ENCODE peak calls at places on chromosomes 3 and 15, in six cellular contexts. G is pancreas, P is left ventricle myocardium inferior, M is endothelial cell of umbilical vein, L is heart right ventricle, U is heart left ventricle. J is an unnamed sample. For H3K27me3 and H3K9me3, the result is how much of the 10 kb centered on the place peaks cover.

GRCh38 chr3:19717736-19718135 is 216.3 kb downstream of the EFHB start:
- DNase-seq in G (no peak), P (no peak), M (no peak), L (no peak), U (no peak), J (no peak)

GRCh38 chr3:152260026-152260425 is 8.7 kb upstream of the MBNL1 start:
- DNase-seq in G (no peak), P (no peak), M (no peak), L (no peak), U (no peak), J (no peak)

GRCh38 chr3:12369598-12369997 is 80.7 kb downstream of the PPARG start:
- DNase-seq in G (no peak), P (no peak), M (no peak), L (no peak), U (no peak), J (no peak)

GRCh38 chr15:77456746-77457618 is 36.3 kb downstream of the HMG20A start:
- DNase-seq in G (no peak), P (no peak), M (peak), L (no peak), U (no peak), J (no peak)

GRCh38 chr15:91224750-91225380 is 124.8 kb downstream of the SV2B start:
- DNase-seq in G (no peak), P (no peak), M (peak), L (no peak), U (no peak), J (peak)

GRCh38 chr15:71273731-71274447 is 158.6 kb downstream of the THSD4 start:
- DNase-seq in G (no peak), P (no peak), M (no peak), L (no peak), U (no peak), J (no peak)

GRCh38 chr3:141302364-141303141 is 65.8 kb upstream of the ZBTB38 start:
- DNase-seq in G (no peak), P (no peak), M (no peak), L (no peak), U (no peak), J (peak)

GRCh38 chr15:78711638-78712037 is 70.6 kb upstream of the CHRNB4 start:
- DNase-seq in G (no peak), P (no peak), M (no peak), L (no peak), U (no peak), J (no peak)

GRCh38 chr3:172641291-172641690 is 69.6 kb downstream of the NCEH1 start:
- DNase-seq in G (no peak), P (no peak), M (no peak), L (no peak), U (no peak), J (no peak)

GRCh38 chr3:24704496-24704895 is 209.8 kb upstream of the THRB start:
- DNase-seq in G (no peak), P (no peak), M (no peak), L (no peak), U (no peak), J (peak)

GRCh38 chr3:127170794-127171193 is 22.1 kb upstream of the PRR23E start:
- DNase-seq in G (no peak), P (no peak), M (no peak), L (no peak), U (no peak), J (peak)

GRCh38 chr3:61956236-61956635 is 394.9 kb downstream of the PTPRG start:
- DNase-seq in G (no peak), P (no peak), M (no peak), L (no peak), U (no peak), J (peak)

GRCh38 chr15:67832965-67833503 is 6.8 kb downstream of the RNU6-1 start:
- DNase-seq in G (no peak), P (no peak), M (no peak), L (no peak), U (no peak), J (no peak)

GRCh38 chr15:67834593-67835348 is 5.1 kb downstream of the RNU6-1 start:
- DNase-seq in G (no peak), P (no peak), M (no peak), L (no peak), U (no peak), J (no peak)

GRCh38 chr15:67834249-67834592 is 5.6 kb downstream of the RNU6-1 start:
- DNase-seq in G (no peak), P (no peak), M (no peak), L (no peak), U (no peak), J (no peak)

GRCh38 chr15:67832031-67832551 is 6.8 kb downstream of the SKOR1 start:
- DNase-seq in G (no peak), P (no peak), M (no peak), L (no peak), U (no peak), J (no peak)

GRCh38 chr15:67833504-67834248 is 6.2 kb downstream of the RNU6-1 start:
- DNase-seq in G (no peak), P (no peak), M (peak), L (no peak), U (no peak), J (no peak)
- TF ChIP-seq CTCF in G (peak), P (peak), M (peak), L (peak), U (peak), J (peak)

DNA sequence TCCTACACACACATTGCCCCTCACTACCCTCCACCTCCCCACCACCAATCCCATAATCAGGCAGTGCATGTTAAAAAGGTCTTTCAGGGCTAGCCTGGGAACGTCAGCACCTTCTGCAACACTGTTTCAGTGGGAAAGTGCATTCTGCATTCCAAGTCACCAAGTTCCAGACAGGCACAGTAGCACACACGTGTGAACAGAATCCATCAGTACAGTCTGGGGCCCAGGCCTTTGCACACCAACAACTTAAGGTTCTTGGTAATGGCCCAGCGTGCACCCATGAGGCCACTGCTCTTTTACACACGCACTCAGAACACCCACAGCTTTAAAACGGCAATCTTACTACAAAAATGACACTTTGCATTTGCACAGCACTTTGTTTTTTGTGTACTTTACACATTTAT is 1.2 kb downstream of the ANXA2 start:
- DNase-seq in G (no peak), P (no peak), M (no peak), L (no peak), U (no peak), J (peak)
- H3K27me3 ChIP-seq in G (under half), P (under half), M (under half), L (under half), U (under half), J (under half)

GRCh38 chr3:58900372-58900771 is 149.5 kb downstream of the CFAP20DC start:
- DNase-seq in G (no peak), P (no peak), M (peak), L (no peak), U (no peak), J (no peak)
- H3K9me3 ChIP-seq in G (under half), P (under half), M (under half), L (under half), U (under half), J (under half)

GRCh38 chr3:125916376-125916978 is 52.5 kb upstream of the ROPN1B start:
- DNase-seq in G (no peak), P (no peak), M (peak), L (peak), U (no peak), J (peak)
- TF ChIP-seq CTCF in G (no peak), P (peak), M (no peak), L (peak), U (no peak), J (peak)

GRCh38 chr3:122306622-122306953 is 18.5 kb upstream of the CSTA start:
- DNase-seq in G (no peak), P (no peak), M (no peak), L (no peak), U (no peak), J (no peak)
- H3K27me3 ChIP-seq in G (under half), P (under half), M (under half), L (under half), U (under half), J (under half)

GRCh38 chr3:72421786-72422185 is 426.5 kb downstream of the SHQ1 start:
- DNase-seq in G (no peak), P (no peak), M (no peak), L (no peak), U (no peak), J (no peak)
- H3K9me3 ChIP-seq in G (under half), P (under half), M (under half), L (under half), U (under half), J (under half)

J was measured in mammary epithelial cell.